ENCODE peak calls at places on chromosomes 4 and X, in four cellular contexts. One of them, this sample, is unnamed.

GRCh38 chr4:10343656-10344055 is 113.6 kb downstream of the ZNF518B start:
- DNase-seq in caudate nucleus: no peak
- DNase-seq in left ventricle myocardium inferior: no peak
- DNase-seq in endothelial cell: no peak
- DNase-seq in this sample: no peak

GRCh38 chr4:8560265-8561047 is 19.7 kb upstream of the GPR78 start:
- DNase-seq in endothelial cell: no peak
- DNase-seq in caudate nucleus: no peak
- DNase-seq in left ventricle myocardium inferior: no peak
- DNase-seq in this sample: no peak

GRCh38 chr4:681736-682451 is 7.1 kb downstream of the SLC49A3 start:
- DNase-seq in endothelial cell: no peak
- DNase-seq in left ventricle myocardium inferior: no peak
- DNase-seq in caudate nucleus: no peak
- DNase-seq in this sample: no peak

GRCh38 chr4:153138736-153139135 is 65.5 kb upstream of the TRIM2 start:
- DNase-seq in endothelial cell: no peak
- DNase-seq in caudate nucleus: no peak
- DNase-seq in left ventricle myocardium inferior: no peak
- DNase-seq in this sample: no peak

GRCh38 chrX:68835468-68835867 is 6.6 kb downstream of the EFNB1 start:
- DNase-seq in endothelial cell: no peak
- DNase-seq in caudate nucleus: no peak
- DNase-seq in left ventricle myocardium inferior: no peak
- DNase-seq in this sample: no peak

GRCh38 chr4:178414042-178414441 is 971.8 kb upstream of the AGA start:
- DNase-seq in left ventricle myocardium inferior: no peak
- DNase-seq in endothelial cell: no peak
- DNase-seq in caudate nucleus: no peak
- DNase-seq in this sample: no peak

GRCh38 chrX:10395179-10395578 is 225.2 kb downstream of the MID1 start:
- DNase-seq in endothelial cell: no peak
- DNase-seq in left ventricle myocardium inferior: no peak
- DNase-seq in caudate nucleus: no peak
- DNase-seq in this sample: no peak

GRCh38 chr4:15757084-15757483 is 21.0 kb upstream of the CD38 start:
- DNase-seq in caudate nucleus: no peak
- DNase-seq in endothelial cell: no peak
- DNase-seq in left ventricle myocardium inferior: no peak
- DNase-seq in this sample: no peak

GRCh38 chr4:134216436-134216835 is 14.8 kb upstream of the PABPC4L start:
- DNase-seq in endothelial cell: no peak
- DNase-seq in left ventricle myocardium inferior: no peak
- DNase-seq in caudate nucleus: no peak
- DNase-seq in this sample: no peak

GRCh38 chr4:155491336-155492131 is 114.8 kb upstream of the MAP9 start:
- DNase-seq in left ventricle myocardium inferior: no peak
- DNase-seq in endothelial cell: no peak
- DNase-seq in caudate nucleus: no peak
- DNase-seq in this sample: no peak